ENCODE peak calls at places on chromosomes 16 and 17, in eight cellular contexts. N is mucosa of descending colon; T is left cardiac atrium; W is WTC11; Q is activated naive CD8-positive, alpha-beta T cell treated with anti-CD3 and anti-CD28 coated beads, Interleukin-2, amount 10 ng/mL, durations not matched to agents 7 days and 5 days; G is foreskin keratinocyte; O is left colon; H is right cardiac atrium. E is an unnamed sample.

GRCh38 chr16:17360810-17361209 is 110.0 kb downstream of the XYLT1 start:
- ATAC-seq in N (no peak), T (no peak), W (no peak), Q (no peak), G (no peak), O (no peak), H (no peak), E (peak)

GRCh38 chr17:77285594-77286390 is 145.0 kb downstream of the SEC14L1 start:
- ATAC-seq in N (peak), T (no peak), W (no peak), Q (no peak), G (peak), O (peak), H (peak), E (no peak)

GRCh38 chr16:52676951-52677350 is 130.0 kb upstream of the TOX3 start:
- ATAC-seq in N (peak), T (no peak), W (no peak), Q (no peak), G (no peak), O (no peak), H (no peak), E (no peak)

GRCh38 chr16:82074019-82074558 is 39.0 kb downstream of the HSD17B2 start:
- ATAC-seq in N (no peak), T (no peak), W (no peak), Q (no peak), G (no peak), O (no peak), H (no peak), E (no peak)

GRCh38 chr17:81539571-81539900 is 11.4 kb downstream of the FSCN2 start:
- ATAC-seq in N (no peak), T (no peak), W (no peak), Q (no peak), G (no peak), O (no peak), H (no peak), E (no peak)

GRCh38 chr17:2158011-2158410 is 103.1 kb downstream of the HIC1 start:
- ATAC-seq in N (peak), T (peak), W (no peak), Q (no peak), G (no peak), O (no peak), H (peak), E (no peak)

GRCh38 chr16:23557779-23558330 is 328 bp downstream of the UBFD1 start:
- ATAC-seq in N (peak), T (peak), W (peak), Q (peak), G (peak), O (peak), H (no peak), E (no peak)

GRCh38 chr17:40209404-40210093 is 9.6 kb upstream of the WIPF2 start:
- ATAC-seq in N (no peak), T (no peak), W (no peak), Q (no peak), G (no peak), O (no peak), H (no peak), E (no peak)

GRCh38 chr16:839643-840408 is 39.3 kb upstream of the GNG13 start:
- ATAC-seq in N (no peak), T (no peak), W (peak), Q (no peak), G (no peak), O (no peak), H (no peak), E (no peak)

GRCh38 chr16:57889522-57889921 is 81.4 kb downstream of the CNGB1 start:
- ATAC-seq in N (no peak), T (no peak), W (no peak), Q (no peak), G (no peak), O (no peak), H (no peak), E (no peak)

GRCh38 chr17:61631800-61632199 is 40.8 kb upstream of the NACA2 start:
- ATAC-seq in N (no peak), T (no peak), W (no peak), Q (no peak), G (no peak), O (no peak), H (no peak), E (no peak)

GRCh38 chr17:17822189-17822978 is 14.4 kb downstream of the SREBF1 start:
- ATAC-seq in N (no peak), T (peak), W (no peak), Q (no peak), G (no peak), O (no peak), H (peak), E (no peak)

GRCh38 chr17:78205124-78205775 is 8.8 kb upstream of the BIRC5 start:
- ATAC-seq in N (no peak), T (no peak), W (no peak), Q (no peak), G (no peak), O (no peak), H (peak), E (no peak)

GRCh38 chr16:14148569-14148968 is 77.5 kb downstream of the MRTFB start:
- ATAC-seq in N (no peak), T (no peak), W (no peak), Q (no peak), G (peak), O (no peak), H (no peak), E (no peak)

GRCh38 chr17:74020522-74020921 is 183.0 kb upstream of the RPL38 start:
- ATAC-seq in N (no peak), T (no peak), W (no peak), Q (no peak), G (no peak), O (no peak), H (no peak), E (no peak)

GRCh38 chr17:72556944-72557826 is 436.4 kb downstream of the SOX9 start:
- ATAC-seq in N (peak), T (peak), W (peak), Q (peak), G (peak), O (peak), H (peak), E (peak)

GRCh38 chr16:3101841-3102470 is 2.9 kb upstream of the ZSCAN10 start:
- ATAC-seq in N (no peak), T (no peak), W (peak), Q (no peak), G (no peak), O (no peak), H (peak), E (no peak)

GRCh38 chr16:14011846-14012245 is 59.3 kb upstream of the MRTFB start:
- ATAC-seq in N (peak), T (peak), W (no peak), Q (no peak), G (no peak), O (no peak), H (peak), E (no peak)

GRCh38 chr16:15961060-15961511 is 11.7 kb downstream of the ABCC1 start:
- ATAC-seq in N (peak), T (no peak), W (no peak), Q (peak), G (no peak), O (no peak), H (no peak), E (peak)

GRCh38 chr16:68739964-68740627 is 3.0 kb downstream of the CDH1 start:
- ATAC-seq in N (no peak), T (no peak), W (no peak), Q (no peak), G (no peak), O (no peak), H (no peak), E (peak)

GRCh38 chr16:89257757-89258465 is 40.4 kb downstream of the ZNF778 start:
- ATAC-seq in N (no peak), T (no peak), W (no peak), Q (no peak), G (no peak), O (no peak), H (no peak), E (no peak)

GRCh38 chr17:20954794-20955193 is 88.0 kb downstream of the USP22 start:
- ATAC-seq in N (no peak), T (no peak), W (no peak), Q (no peak), G (no peak), O (no peak), H (no peak), E (no peak)

GRCh38 chr16:66036775-66037715 is 329.4 kb upstream of the CDH5 start:
- ATAC-seq in N (no peak), T (peak), W (no peak), Q (no peak), G (no peak), O (no peak), H (peak), E (no peak)

GRCh38 chr16:57434003-57434402 is 13.2 kb downstream of the CIAPIN1 start:
- ATAC-seq in N (no peak), T (no peak), W (no peak), Q (peak), G (no peak), O (no peak), H (no peak), E (no peak)

GRCh38 chr16:68993885-68994284 is 111.6 kb upstream of the HAS3 start:
- ATAC-seq in N (peak), T (no peak), W (no peak), Q (no peak), G (peak), O (peak), H (no peak), E (no peak)

GRCh38 chr17:74738051-74738996 is 1.3 kb downstream of the RAB37 start:
- ATAC-seq in N (peak), T (peak), W (no peak), Q (peak), G (no peak), O (peak), H (peak), E (peak)

GRCh38 chr16:58243528-58244004 is 45.7 kb upstream of the CSNK2A2 start:
- ATAC-seq in N (peak), T (no peak), W (peak), Q (no peak), G (peak), O (no peak), H (no peak), E (peak)

GRCh38 chr17:9115446-9116265 is 94.3 kb downstream of the NTN1 start:
- ATAC-seq in N (peak), T (peak), W (peak), Q (peak), G (peak), O (peak), H (peak), E (peak)

GRCh38 chr17:70089513-70090148 is 14.6 kb downstream of the KCNJ16 start:
- ATAC-seq in N (peak), T (no peak), W (no peak), Q (no peak), G (no peak), O (peak), H (no peak), E (no peak)

GRCh38 chr16:68362952-68363846 is 52.4 kb downstream of the PRMT7 start:
- ATAC-seq in N (no peak), T (no peak), W (no peak), Q (no peak), G (no peak), O (no peak), H (no peak), E (no peak)

GRCh38 chr16:84600343-84601229 is 17.3 kb downstream of the COTL1 start:
- ATAC-seq in N (peak), T (no peak), W (no peak), Q (peak), G (no peak), O (peak), H (no peak), E (peak)

GRCh38 chr16:14448874-14449273 is 181.2 kb downstream of the PARN start:
- ATAC-seq in N (no peak), T (no peak), W (no peak), Q (no peak), G (no peak), O (no peak), H (no peak), E (no peak)

GRCh38 chr16:35735403-35736251 is 2276.2 kb downstream of the TP53TG3F start:
- ATAC-seq in N (no peak), T (no peak), W (no peak), Q (no peak), G (no peak), O (no peak), H (no peak), E (no peak)

GRCh38 chr17:44636562-44636961 is 19.7 kb upstream of the MEIOC start:
- ATAC-seq in N (no peak), T (peak), W (no peak), Q (no peak), G (no peak), O (peak), H (peak), E (no peak)

GRCh38 chr17:66987059-66987616 is 22.6 kb downstream of the CACNG4 start:
- ATAC-seq in N (no peak), T (no peak), W (no peak), Q (no peak), G (no peak), O (no peak), H (no peak), E (no peak)

GRCh38 chr16:31397101-31397660 is 4.0 kb downstream of the ITGAD start:
- ATAC-seq in N (no peak), T (no peak), W (no peak), Q (no peak), G (no peak), O (no peak), H (no peak), E (no peak)

GRCh38 chr17:12522336-12522735 is 143.4 kb upstream of the MYOCD start:
- ATAC-seq in N (no peak), T (no peak), W (no peak), Q (no peak), G (no peak), O (no peak), H (no peak), E (no peak)